ENCODE peak calls at places on chromosomes 4 and X, in seven cellular contexts. E, K, Q, R, J, G and Z are unnamed samples.
A peak's percentile ranks its signal among the peaks of the same experiment; 100 is the strongest.

GRCh38 chr4:1792832-1793495 is at the start of gene FGFR3:
- DNase-seq in E (peak; percentile 62), K (peak; percentile 56), Q (no peak), R (no peak), J (peak; percentile 87), G (no peak), Z (peak; percentile 54)

GRCh38 chr4:148344382-148344781 is 97.8 kb downstream of the NR3C2 start:
- DNase-seq in E (no peak), K (no peak), Q (no peak), R (no peak), J (no peak), G (no peak), Z (no peak)

GRCh38 chrX:115696939-115697338 is 136.0 kb downstream of the PLS3 start:
- DNase-seq in E (no peak), K (no peak), Q (no peak), R (no peak), J (no peak), G (no peak), Z (no peak)

GRCh38 chr4:143782521-143782920 is 82.0 kb upstream of the FREM3 start:
- DNase-seq in E (no peak), K (no peak), Q (no peak), R (no peak), J (no peak), G (no peak), Z (no peak)

GRCh38 chr4:125283702-125284279 is 31.0 kb upstream of the FAT4 start:
- DNase-seq in E (no peak), K (no peak), Q (no peak), R (no peak), J (peak; percentile 11), G (no peak), Z (peak; percentile 1)

GRCh38 chr4:25160714-25161598 is 707 bp upstream of the SEPSECS start:
- DNase-seq in E (no peak), K (no peak), Q (no peak), R (no peak), J (no peak), G (no peak), Z (no peak)

GRCh38 chr4:73021634-73022033 is 47.9 kb downstream of the COX18 start:
- DNase-seq in E (no peak), K (no peak), Q (no peak), R (no peak), J (peak; percentile 58), G (no peak), Z (peak; percentile 4)

GRCh38 chr4:4985844-4986243 is 33.4 kb downstream of the CYTL1 start:
- DNase-seq in E (no peak), K (no peak), Q (no peak), R (no peak), J (no peak), G (no peak), Z (no peak)

GRCh38 chrX:46408553-46409407 is 136.4 kb downstream of the ZNF674 start:
- DNase-seq in E (peak; percentile 48), K (peak; percentile 78), Q (no peak), R (peak; percentile 75), J (peak; percentile 69), G (peak; percentile 63), Z (peak; percentile 75)

GRCh38 chr4:116952530-116953108 is 132.8 kb downstream of the TRAM1L1 start:
- DNase-seq in E (no peak), K (no peak), Q (no peak), R (no peak), J (no peak), G (no peak), Z (no peak)

GRCh38 chr4:126405369-126405982 is 1090.7 kb downstream of the FAT4 start:
- DNase-seq in E (no peak), K (no peak), Q (no peak), R (no peak), J (peak; percentile 36), G (no peak), Z (no peak)

GRCh38 chr4:20612313-20612712 is 87.9 kb upstream of the PACRGL start:
- DNase-seq in E (no peak), K (no peak), Q (no peak), R (no peak), J (no peak), G (no peak), Z (no peak)

GRCh38 chrX:39121903-39122302 is 320.6 kb downstream of the MID1IP1 start:
- DNase-seq in E (no peak), K (no peak), Q (no peak), R (no peak), J (no peak), G (no peak), Z (no peak)

GRCh38 chr4:103046416-103047290 is 27.1 kb upstream of the SLC9B1 start:
- DNase-seq in E (peak; percentile 10), K (peak; percentile 27), Q (no peak), R (peak; percentile 19), J (peak; percentile 63), G (no peak), Z (peak; percentile 37)

GRCh38 chrX:39957816-39958561 is 139.8 kb downstream of the BCOR start:
- DNase-seq in E (no peak), K (no peak), Q (no peak), R (no peak), J (no peak), G (no peak), Z (no peak)

GRCh38 chr4:174628206-174628605 is 105.9 kb upstream of the HPGD start:
- DNase-seq in E (no peak), K (no peak), Q (no peak), R (no peak), J (no peak), G (no peak), Z (no peak)

GRCh38 chr4:21467551-21467950 is 481.0 kb downstream of the KCNIP4 start:
- DNase-seq in E (no peak), K (no peak), Q (no peak), R (no peak), J (no peak), G (no peak), Z (no peak)

GRCh38 chrX:56947695-56948094 is 47.6 kb downstream of the SPIN3 start:
- DNase-seq in E (no peak), K (no peak), Q (no peak), R (no peak), J (no peak), G (no peak), Z (no peak)

GRCh38 chr4:11698846-11699590 is 270.3 kb upstream of the HS3ST1 start:
- DNase-seq in E (no peak), K (no peak), Q (no peak), R (no peak), J (no peak), G (no peak), Z (no peak)

GRCh38 chr4:4852591-4853362 is 6.7 kb upstream of the MSX1 start:
- DNase-seq in E (no peak), K (no peak), Q (no peak), R (peak; percentile 57), J (no peak), G (no peak), Z (peak; percentile 22)

GRCh38 chr4:152983221-152983620 is 47.1 kb downstream of the FHDC1 start:
- DNase-seq in E (no peak), K (no peak), Q (no peak), R (peak; percentile 14), J (peak; percentile 60), G (no peak), Z (no peak)

GRCh38 chr4:101806914-101807313 is 16.4 kb downstream of the BANK1 start:
- DNase-seq in E (no peak), K (no peak), Q (peak; percentile 4), R (no peak), J (no peak), G (no peak), Z (no peak)

GRCh38 chrX:137432609-137433008 is 133.3 kb upstream of the ZIC3 start:
- DNase-seq in E (no peak), K (no peak), Q (no peak), R (no peak), J (peak; percentile 37), G (no peak), Z (no peak)

GRCh38 chr4:39548425-39549067 is 21.3 kb upstream of the UGDH start:
- DNase-seq in E (no peak), K (no peak), Q (no peak), R (no peak), J (no peak), G (no peak), Z (no peak)

GRCh38 chr4:175947117-175947722 is 118.4 kb upstream of the WDR17 start:
- DNase-seq in E (no peak), K (no peak), Q (no peak), R (no peak), J (peak; percentile 25), G (no peak), Z (no peak)

GRCh38 chr4:185099024-185099682 is 43.9 kb upstream of the SLC25A4 start:
- DNase-seq in E (no peak), K (no peak), Q (no peak), R (no peak), J (no peak), G (no peak), Z (no peak)
- TF ChIP-seq CTCF in E (no peak), K (no peak), Q (no peak), R (no peak), J (peak; percentile 31), G (no peak), Z (no peak)

GRCh38 chr4:16198271-16198670 is 28.0 kb downstream of the TAPT1 start:
- DNase-seq in E (no peak), K (no peak), Q (no peak), R (no peak), J (no peak), G (no peak), Z (no peak)

GRCh38 chr4:16202598-16202997 is 23.7 kb downstream of the TAPT1 start:
- DNase-seq in E (no peak), K (no peak), Q (no peak), R (no peak), J (no peak), G (no peak), Z (no peak)

GRCh38 chr4:16196482-16197393 is 29.5 kb downstream of the TAPT1 start:
- DNase-seq in E (no peak), K (no peak), Q (no peak), R (no peak), J (peak; percentile 62), G (no peak), Z (peak; percentile 29)

GRCh38 chr4:16197842-16198241 is 28.4 kb downstream of the TAPT1 start:
- DNase-seq in E (no peak), K (no peak), Q (no peak), R (no peak), J (no peak), G (no peak), Z (no peak)

GRCh38 chr4:16199132-16199531 is 27.1 kb downstream of the TAPT1 start:
- DNase-seq in E (no peak), K (no peak), Q (no peak), R (no peak), J (peak; percentile 20), G (no peak), Z (no peak)
- TF ChIP-seq CTCF in E (peak; percentile 59), K (no peak), Q (no peak), R (peak; percentile 60), J (peak; percentile 45), G (peak; percentile 23), Z (no peak)

GRCh38 chr4:155077860-155078259 is 130.6 kb upstream of the NPY2R start:
- DNase-seq in E (no peak), K (no peak), Q (no peak), R (no peak), J (no peak), G (no peak), Z (no peak)
- TF ChIP-seq CTCF in E (no peak), K (no peak), Q (no peak), R (no peak), J (no peak), G (no peak), Z (no peak)

DNA sequence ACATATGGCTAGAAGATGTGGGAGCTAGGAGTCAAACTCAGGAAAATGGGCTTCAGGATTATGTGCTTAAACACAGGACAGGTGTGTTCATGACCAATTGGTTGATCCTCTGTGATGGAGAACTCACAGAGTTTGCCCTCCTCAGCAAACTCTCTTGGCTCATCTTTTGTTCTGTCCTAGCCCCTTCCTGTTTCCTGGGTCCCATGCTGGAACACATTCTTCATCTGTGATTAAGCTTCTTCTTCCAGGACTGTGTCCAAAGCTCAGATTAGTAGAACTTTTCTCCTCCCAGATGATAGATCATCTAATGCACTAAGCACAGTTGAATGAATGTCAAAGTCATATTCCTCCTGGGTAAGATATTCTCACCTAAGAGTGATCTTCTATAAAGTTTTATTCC is 38.8 kb upstream of the TCEANC start:
- DNase-seq in E (no peak), K (no peak), Q (no peak), R (no peak), J (no peak), G (no peak), Z (no peak)
- TF ChIP-seq CTCF in E (no peak), K (no peak), Q (no peak), R (no peak), J (no peak), G (no peak), Z (no peak)